ENCODE peak calls at places on chromosomes 6 and 20, in five cellular contexts. V is K562, D is H1, T is GM12878, M is HCT116. E is an unnamed sample.
A peak's percentile ranks its signal among the peaks of the same experiment; 100 is the strongest.

GRCh38 chr6:62746968-62747367 is 460.9 kb upstream of the KHDRBS2 start:
- DNase-seq in V (no peak), D (no peak), T (no peak), M (no peak), E (no peak)

GRCh38 chr6:73854998-73855718 is 159.2 kb downstream of the CD109 start:
- DNase-seq in V (peak; percentile 31), D (no peak), T (no peak), M (peak; percentile 41), E (peak; percentile 46)

GRCh38 chr6:157845493-157846259 is 22.6 kb downstream of the SNX9 start:
- DNase-seq in V (no peak), D (no peak), T (no peak), M (no peak), E (no peak)

GRCh38 chr20:15637971-15638754 is 935.1 kb downstream of the KIF16B start:
- DNase-seq in V (no peak), D (no peak), T (no peak), M (no peak), E (no peak)

GRCh38 chr6:1162367-1163275 is 149.3 kb upstream of the FOXQ1 start:
- DNase-seq in V (no peak), D (no peak), T (no peak), M (no peak), E (no peak)

GRCh38 chr20:50969416-50969815 is 10.8 kb downstream of the MOCS3 start:
- DNase-seq in V (no peak), D (no peak), T (no peak), M (no peak), E (no peak)

GRCh38 chr20:40961176-40961575 is 67.4 kb upstream of the TOP1 start:
- DNase-seq in V (no peak), D (peak; percentile 31), T (no peak), M (no peak), E (no peak)

GRCh38 chr6:34947561-34947960 is 58.5 kb downstream of the ANKS1A start:
- DNase-seq in V (no peak), D (no peak), T (no peak), M (no peak), E (no peak)

GRCh38 chr6:19812512-19813119 is 24.6 kb upstream of the ID4 start:
- DNase-seq in V (peak; percentile 33), D (no peak), T (no peak), M (peak; percentile 38), E (peak; percentile 67)

GRCh38 chr6:90217621-90218496 is 78.8 kb downstream of the BACH2 start:
- DNase-seq in V (no peak), D (peak; percentile 52), T (no peak), M (no peak), E (peak; percentile 62)

GRCh38 chr6:170186006-170186908 is 104.6 kb downstream of the DLL1 start:
- DNase-seq in V (no peak), D (peak; percentile 37), T (no peak), M (no peak), E (no peak)

DNA sequence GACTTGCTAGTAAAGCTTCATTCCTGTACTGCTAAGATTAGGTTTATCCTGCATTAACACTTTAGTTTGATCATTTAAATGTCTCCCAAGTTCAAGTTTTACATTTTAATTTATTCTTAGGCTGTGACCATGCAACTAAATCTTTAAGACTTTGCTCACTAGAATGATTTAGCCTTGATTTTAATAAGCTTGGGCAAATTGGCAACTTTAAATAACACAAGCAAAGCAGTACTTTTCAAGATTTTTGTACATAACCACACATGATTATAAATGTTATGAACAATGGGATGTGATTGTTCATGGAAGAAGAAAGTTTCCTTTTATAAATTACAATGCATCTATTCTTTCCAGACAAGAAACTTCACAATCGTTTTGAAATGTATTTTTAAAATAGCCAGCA is 948.0 kb upstream of the EPHA7 start:
- DNase-seq in V (no peak), D (no peak), T (no peak), M (no peak), E (no peak)
- TF ChIP-seq SRF in V (no peak), D (no peak), T (no peak), M (no peak), E (no peak)

GRCh38 chr20:4087923-4088322 is 72.6 kb upstream of the RNF24 start:
- DNase-seq in V (no peak), D (no peak), T (no peak), M (no peak), E (no peak)
- TF ChIP-seq SRF in V (no peak), D (no peak), T (no peak), M (no peak), E (no peak)

GRCh38 chr6:149834513-149835481 is 29.4 kb downstream of the LRP11 start:
- DNase-seq in V (peak; percentile 67), D (peak; percentile 91), T (no peak), M (peak; percentile 72), E (peak; percentile 64)
- TF ChIP-seq SRF in V (no peak), D (no peak), T (no peak), M (peak; percentile 22), E (peak; percentile 6)

DNA sequence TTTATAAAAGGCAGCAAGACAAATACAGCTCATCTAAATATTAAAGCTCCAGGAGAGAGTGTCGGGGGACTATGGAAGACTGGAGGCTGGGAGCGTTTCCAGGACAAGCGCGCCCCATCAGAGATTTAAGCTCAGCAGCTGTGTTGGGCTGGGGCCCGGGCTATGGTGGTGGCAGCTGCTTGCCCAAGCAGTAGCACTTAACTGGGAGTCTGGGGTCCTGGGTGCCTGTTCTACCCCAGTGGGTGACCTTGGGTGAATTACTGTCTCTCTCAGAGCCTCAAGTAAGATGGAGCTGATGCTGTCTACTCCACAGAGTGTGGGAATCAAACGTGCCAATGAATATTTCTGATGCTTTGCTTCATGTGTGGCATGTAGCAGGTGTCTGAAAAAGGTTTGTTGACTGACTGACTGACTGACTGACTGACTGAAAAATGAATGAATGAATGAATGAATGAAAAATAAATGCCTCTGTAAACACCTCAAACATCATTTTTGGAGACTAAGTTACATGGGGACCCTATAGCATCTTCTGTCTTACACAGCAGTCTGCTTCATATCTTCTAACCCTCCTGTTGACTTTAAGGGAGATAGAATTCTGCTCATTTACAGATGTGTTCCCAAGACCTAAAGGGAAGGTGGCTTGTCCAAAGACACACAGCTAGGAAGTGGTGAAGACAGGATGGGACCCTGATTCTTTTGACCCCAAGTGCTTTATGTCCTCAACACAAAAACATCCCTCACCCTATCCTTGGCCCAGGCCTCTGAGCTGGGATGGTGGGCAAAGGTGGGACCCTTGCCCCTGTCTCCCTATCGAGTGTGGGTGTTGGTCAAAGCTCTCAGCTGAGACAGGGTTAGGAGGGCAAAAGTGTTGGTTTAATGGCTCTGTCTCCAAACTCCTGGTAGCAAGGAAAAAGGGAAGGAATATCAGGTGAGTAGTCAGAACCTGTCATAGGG is 104.3 kb downstream of the TOX2 start:
- DNase-seq in V (no peak), D (no peak), T (no peak), M (no peak), E (no peak)
- TF ChIP-seq SRF in V (no peak), D (no peak), T (no peak), M (no peak), E (no peak)

DNA sequence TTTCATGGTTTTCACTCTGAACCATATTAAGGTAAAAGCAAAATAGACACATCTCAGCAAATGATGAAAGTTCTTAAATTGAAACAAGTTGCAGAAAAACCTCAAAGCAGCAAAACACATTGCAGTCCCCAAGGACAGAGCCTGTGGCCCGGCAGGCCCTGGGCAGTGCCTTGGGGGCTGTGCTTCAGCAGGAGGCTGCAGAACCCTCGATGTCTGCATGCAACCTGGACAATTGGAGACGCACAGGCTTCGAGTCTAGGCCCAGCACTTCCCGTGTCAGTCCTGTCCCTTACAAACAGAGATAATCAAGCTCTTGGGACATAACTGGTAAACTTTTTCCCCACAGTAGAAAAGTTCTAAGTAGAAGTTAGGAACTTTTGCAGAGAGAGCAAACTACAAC is 9.2 kb downstream of the PYGB start:
- DNase-seq in V (no peak), D (peak; percentile 14), T (no peak), M (no peak), E (no peak)
- TF ChIP-seq SRF in V (no peak), D (no peak), T (no peak), M (no peak), E (no peak)

GRCh38 chr20:52493177-52493711 is 301.7 kb upstream of the ZFP64 start:
- DNase-seq in V (no peak), D (no peak), T (no peak), M (no peak), E (no peak)
- TF ChIP-seq SRF in V (no peak), D (no peak), T (no peak), M (no peak), E (no peak)

DNA sequence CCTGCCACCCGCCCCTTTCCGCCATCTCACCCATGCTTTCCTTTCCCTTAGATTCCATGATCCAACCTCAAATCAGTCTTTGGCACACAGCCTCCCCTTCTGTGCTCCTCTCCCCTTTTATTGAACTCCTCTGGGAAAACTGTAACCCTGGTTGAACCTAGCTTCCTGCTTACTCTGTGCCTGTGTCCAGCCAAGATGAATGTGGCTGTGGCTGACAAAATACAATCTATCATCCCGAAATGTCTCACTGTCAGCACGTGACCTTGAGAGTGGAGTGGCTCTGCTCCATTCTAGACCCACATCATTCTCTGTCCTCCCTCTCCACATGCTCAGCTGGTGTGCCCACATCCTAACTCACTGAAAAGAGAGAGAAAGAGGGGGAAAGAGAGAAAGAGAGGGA is 11.0 kb downstream of the NCR2 start:
- DNase-seq in V (no peak), D (no peak), T (no peak), M (no peak), E (no peak)
- TF ChIP-seq SRF in V (no peak), D (no peak), T (no peak), M (no peak), E (no peak)

E was measured in HepG2.